ENCODE peak calls at places on chromosome 12, in four cellular contexts. W is MCF 10A, T is breast epithelium, X is IMR-90. J is an unnamed sample.

GRCh38 chr12:6323340-6323994 is 13.0 kb downstream of the PLEKHG6 start:
- DNase-seq in W (peak; percentile 92), T (no peak), X (peak; percentile 94), J (peak; percentile 74)

GRCh38 chr12:127810026-127810425 is 456.9 kb upstream of the TMEM132C start:
- DNase-seq in W (peak; percentile 35), T (no peak), X (no peak), J (peak; percentile 7)

GRCh38 chr12:49933793-49934192 is 16.7 kb upstream of the AQP2 start:
- DNase-seq in W (peak; percentile 6), T (no peak), X (peak; percentile 67), J (no peak)

GRCh38 chr12:77537648-77538047 is 293.0 kb upstream of the NAV3 start:
- DNase-seq in W (peak; percentile 86), T (no peak), X (no peak), J (no peak)

GRCh38 chr12:60231301-60231700 is 635.5 kb downstream of the SLC16A7 start:
- DNase-seq in W (no peak), T (no peak), X (no peak), J (no peak)

GRCh38 chr12:14810167-14810952 is 3.6 kb downstream of the SMCO3 start:
- DNase-seq in W (no peak), T (no peak), X (no peak), J (no peak)

GRCh38 chr12:3195859-3196483 is 118.8 kb downstream of the TSPAN9 start:
- DNase-seq in W (no peak), T (no peak), X (no peak), J (no peak)

GRCh38 chr12:111443086-111443485 is 37.4 kb downstream of the SH2B3 start:
- DNase-seq in W (no peak), T (no peak), X (no peak), J (no peak)

GRCh38 chr12:66296171-66296683 is 6.1 kb upstream of the HELB start:
- DNase-seq in W (no peak), T (no peak), X (no peak), J (no peak)

GRCh38 chr12:92338671-92339070 is 193.0 kb upstream of the BTG1 start:
- DNase-seq in W (no peak), T (no peak), X (no peak), J (no peak)

GRCh38 chr12:131089526-131090253 is 136.0 kb downstream of the ADGRD1 start:
- DNase-seq in W (no peak), T (no peak), X (no peak), J (no peak)

GRCh38 chr12:2902287-2902880 is 11.7 kb downstream of the TULP3 start:
- DNase-seq in W (no peak), T (no peak), X (peak; percentile 50), J (no peak)

GRCh38 chr12:51958542-51958941 is 7.0 kb downstream of the ACVR1B start:
- DNase-seq in W (no peak), T (no peak), X (no peak), J (no peak)
- TF ChIP-seq CTCF in W (no peak), T (no peak), X (no peak), J (no peak)

GRCh38 chr12:11904124-11904523 is 166.6 kb upstream of the BCL2L14 start:
- DNase-seq in W (peak; percentile 14), T (peak; percentile 41), X (no peak), J (no peak)
- TF ChIP-seq CTCF in W (no peak), T (no peak), X (no peak), J (no peak)

GRCh38 chr12:21655594-21655993 is 2.0 kb downstream of the LDHB start:
- DNase-seq in W (no peak), T (no peak), X (no peak), J (no peak)

GRCh38 chr12:21656931-21657335 is 709 bp downstream of the LDHB start:
- DNase-seq in W (peak; percentile 51), T (no peak), X (peak; percentile 50), J (peak; percentile 22)

GRCh38 chr12:21662122-21662792 is 4.6 kb upstream of the LDHB start:
- DNase-seq in W (no peak), T (no peak), X (no peak), J (no peak)

GRCh38 chr12:21659383-21659782 is 1.7 kb upstream of the LDHB start:
- DNase-seq in W (peak; percentile 16), T (no peak), X (no peak), J (no peak)

GRCh38 chr12:21657336-21658077 is at the start of gene LDHB:
- DNase-seq in W (peak; percentile 94), T (peak; percentile 88), X (peak; percentile 96), J (peak; percentile 82)
- TF ChIP-seq CTCF in W (no peak), T (no peak), X (no peak), J (no peak)

GRCh38 chr12:94195483-94195882 is 47.1 kb downstream of the PLXNC1 start:
- DNase-seq in W (no peak), T (no peak), X (no peak), J (no peak)
- TF ChIP-seq CTCF in W (peak; percentile 5), T (no peak), X (no peak), J (no peak)

GRCh38 chr12:56351325-56351724 is 8.6 kb downstream of the STAT2 start:
- DNase-seq in W (no peak), T (no peak), X (no peak), J (no peak)

GRCh38 chr12:56348776-56349175 is 10.1 kb downstream of the IL23A start:
- DNase-seq in W (no peak), T (no peak), X (no peak), J (no peak)

GRCh38 chr12:56350662-56351061 is 9.2 kb downstream of the STAT2 start:
- DNase-seq in W (no peak), T (no peak), X (no peak), J (no peak)

GRCh38 chr12:56346663-56347062 is 8.0 kb downstream of the IL23A start:
- DNase-seq in W (no peak), T (no peak), X (no peak), J (no peak)
- TF ChIP-seq CTCF in W (no peak), T (no peak), X (no peak), J (no peak)

GRCh38 chr12:88393017-88393767 is 187.1 kb downstream of the KITLG start:
- DNase-seq in W (peak; percentile 57), T (no peak), X (peak; percentile 35), J (no peak)
- TF ChIP-seq CTCF in W (peak; percentile 52), T (no peak), X (peak; percentile 35), J (no peak)

DNA sequence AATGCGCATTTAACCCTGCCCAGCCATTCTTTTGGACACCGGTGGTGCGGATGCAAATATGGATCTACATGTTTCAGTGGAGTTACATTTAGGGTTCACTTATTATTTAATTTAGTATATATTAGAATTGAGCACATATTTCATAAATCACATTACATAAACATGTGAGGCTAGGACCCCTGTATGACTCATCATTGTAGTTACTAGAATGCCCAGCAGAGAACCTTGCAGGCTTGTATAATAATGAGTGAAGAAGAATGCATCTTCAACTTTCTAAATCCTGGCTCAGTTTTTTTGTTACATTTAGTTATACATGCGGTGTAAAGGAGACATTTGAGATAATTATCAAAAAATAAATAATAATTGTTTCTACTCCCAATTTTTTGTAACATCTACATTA is 369.0 kb downstream of the ATP23 start:
- DNase-seq in W (peak; percentile 45), T (no peak), X (peak; percentile 78), J (no peak)
- TF ChIP-seq CTCF in W (no peak), T (no peak), X (peak; percentile 20), J (no peak)

GRCh38 chr12:119988440-119988787 is 622 bp upstream of the BICDL1 start:
- DNase-seq in W (no peak), T (no peak), X (peak; percentile 42), J (peak; percentile 62)
- TF ChIP-seq CTCF in W (peak; percentile 35), T (no peak), X (peak; percentile 15), J (peak; percentile 34)

J was measured in RWPE1.